ENCODE peak calls at places on chromosomes 16 and 17, in four cellular contexts. M is EL; G is activated CD8-positive, alpha-beta memory T cell treated with anti-CD3 and anti-CD28 coated beads for 24 hours; S is stimulated activated CD4-positive, alpha-beta T cell treated with anti-CD3 and anti-CD28 coated beads, Interleukin-1b, Interleukin-23, amount 100 ng/mL, for 1 hour. P is an unnamed sample.

GRCh38 chr16:29765167-29766032 is 12.7 kb upstream of the ZG16 start:
- DNase-seq in S (no peak), G (no peak), M (no peak), P (no peak)

GRCh38 chr16:23694707-23695373 is 16.2 kb downstream of the PLK1 start:
- DNase-seq in S (no peak), G (no peak), M (peak), P (no peak)

GRCh38 chr16:69311115-69311532 is at the start of gene VPS4A:
- DNase-seq in G (peak), M (peak), S (peak), P (peak)

GRCh38 chr16:16063685-16064084 is 114.3 kb downstream of the ABCC1 start:
- DNase-seq in M (no peak), G (no peak), S (no peak), P (no peak)

GRCh38 chr16:11328172-11329079 is 16.8 kb upstream of the RMI2 start:
- DNase-seq in G (peak), S (no peak), M (peak), P (no peak)

GRCh38 chr17:77286641-77287431 is 146.1 kb downstream of the SEC14L1 start:
- DNase-seq in M (peak), S (no peak), G (no peak), P (no peak)

GRCh38 chr16:12010388-12011251 is 34.1 kb downstream of the SNX29 start:
- DNase-seq in S (no peak), M (no peak), G (no peak), P (no peak)

GRCh38 chr17:82244413-82245140 is 15.7 kb downstream of the SLC16A3 start:
- DNase-seq in G (no peak), M (no peak), S (no peak), P (no peak)

GRCh38 chr17:64151016-64151368 is 21.0 kb upstream of the ERN1 start:
- DNase-seq in G (no peak), S (no peak), M (no peak), P (no peak)

GRCh38 chr16:66673691-66674090 is 22.9 kb downstream of the CMTM4 start:
- DNase-seq in S (no peak), G (no peak), M (no peak), P (no peak)

GRCh38 chr16:5502467-5502869 is 404.9 kb upstream of the EEF2KMT start:
- DNase-seq in S (no peak), G (no peak), M (no peak), P (no peak)

GRCh38 chr16:15765116-15765515 is 91.7 kb downstream of the MYH11 start:
- DNase-seq in M (no peak), S (no peak), G (no peak), P (no peak)